ENCODE peak calls at places on chromosome 13, in ten cellular contexts. T, E, O, Q, N, M, L, Y, W and J are unnamed samples.
A peak's percentile ranks its signal among the peaks of the same experiment; 100 is the strongest.

GRCh38 chr13:67043901-67044300 is 186.2 kb downstream of the PCDH9 start:
- DNase-seq in T (no peak), E (no peak), O (no peak), Q (no peak), N (no peak), M (no peak), L (no peak), Y (no peak), W (peak; percentile 74), J (no peak)

GRCh38 chr13:105937451-105937850 is 598.0 kb downstream of the EFNB2 start:
- DNase-seq in T (no peak), E (no peak), O (no peak), Q (no peak), N (no peak), M (no peak), L (no peak), Y (peak; percentile 85), W (no peak), J (no peak)

GRCh38 chr13:47418206-47418920 is 521.5 kb upstream of the HTR2A start:
- DNase-seq in T (no peak), E (no peak), O (no peak), Q (no peak), N (no peak), M (no peak), L (no peak), Y (no peak), W (no peak), J (no peak)

GRCh38 chr13:109840201-109840892 is 54.0 kb upstream of the IRS2 start:
- DNase-seq in T (peak; percentile 25), E (peak; percentile 66), O (no peak), Q (no peak), N (no peak), M (peak; percentile 84), L (peak; percentile 71), Y (no peak), W (peak; percentile 56), J (no peak)

GRCh38 chr13:67557642-67558241 is 327.6 kb upstream of the PCDH9 start:
- DNase-seq in T (peak; percentile 3), E (no peak), O (no peak), Q (no peak), N (no peak), M (peak; percentile 4), L (no peak), Y (no peak), W (no peak), J (no peak)

GRCh38 chr13:80341771-80342271 is 895 bp upstream of the SPRY2 start:
- DNase-seq in T (peak; percentile 89), E (no peak), O (peak; percentile 43), Q (no peak), N (peak; percentile 28), M (peak; percentile 79), L (peak; percentile 88), Y (peak; percentile 81), W (peak; percentile 65), J (peak; percentile 6)

GRCh38 chr13:42041017-42041683 is 7.3 kb upstream of the DGKH start:
- DNase-seq in T (peak; percentile 69), E (peak; percentile 38), O (peak; percentile 6), Q (no peak), N (peak; percentile 16), M (peak; percentile 64), L (peak; percentile 90), Y (peak; percentile 58), W (peak; percentile 53), J (peak; percentile 51)

GRCh38 chr13:108402850-108403249 is 133.3 kb downstream of the TNFSF13B start:
- DNase-seq in T (no peak), E (no peak), O (no peak), Q (no peak), N (no peak), M (no peak), L (no peak), Y (no peak), W (no peak), J (no peak)

GRCh38 chr13:99467764-99468163 is 33.5 kb upstream of the TM9SF2 start:
- DNase-seq in T (no peak), E (no peak), O (no peak), Q (no peak), N (no peak), M (no peak), L (no peak), Y (no peak), W (peak; percentile 44), J (peak; percentile 2)

GRCh38 chr13:80132741-80133601 is 208.0 kb downstream of the SPRY2 start:
- DNase-seq in T (peak; percentile 78), E (no peak), O (peak; percentile 44), Q (no peak), N (peak; percentile 86), M (peak; percentile 15), L (peak; percentile 85), Y (peak; percentile 46), W (peak; percentile 84), J (peak; percentile 16)

GRCh38 chr13:20964904-20965303 is 62.4 kb upstream of the XPO4 start:
- DNase-seq in T (no peak), E (no peak), O (no peak), Q (no peak), N (no peak), M (no peak), L (peak; percentile 45), Y (no peak), W (no peak), J (no peak)

GRCh38 chr13:93226065-93226622 is 463 bp upstream of the GPC6 start:
- DNase-seq in T (no peak), E (no peak), O (no peak), Q (no peak), N (no peak), M (no peak), L (no peak), Y (no peak), W (no peak), J (no peak)

GRCh38 chr13:93227906-93228801 is 1.5 kb downstream of the GPC6 start:
- DNase-seq in T (peak; percentile 95), E (no peak), O (peak; percentile 51), Q (no peak), N (peak; percentile 65), M (no peak), L (peak; percentile 89), Y (peak; percentile 87), W (peak; percentile 93), J (no peak)

GRCh38 chr13:93226623-93227279 is at the start of gene GPC6:
- DNase-seq in T (peak; percentile 95), E (no peak), O (peak; percentile 57), Q (peak; percentile 77), N (peak; percentile 46), M (no peak), L (no peak), Y (peak; percentile 79), W (peak; percentile 96), J (no peak)

GRCh38 chr13:93225610-93226009 is 997 bp upstream of the GPC6 start:
- DNase-seq in T (no peak), E (no peak), O (no peak), Q (no peak), N (no peak), M (no peak), L (no peak), Y (no peak), W (no peak), J (no peak)

GRCh38 chr13:93227280-93227905 is 786 bp downstream of the GPC6 start:
- DNase-seq in T (peak; percentile 74), E (no peak), O (no peak), Q (no peak), N (no peak), M (no peak), L (no peak), Y (peak; percentile 68), W (peak; percentile 67), J (no peak)
- TF ChIP-seq CTCF in T (no peak), E (no peak), O (no peak), Q (peak; percentile 14), N (no peak), M (no peak), L (no peak), Y (no peak), W (no peak), J (no peak)

DNA sequence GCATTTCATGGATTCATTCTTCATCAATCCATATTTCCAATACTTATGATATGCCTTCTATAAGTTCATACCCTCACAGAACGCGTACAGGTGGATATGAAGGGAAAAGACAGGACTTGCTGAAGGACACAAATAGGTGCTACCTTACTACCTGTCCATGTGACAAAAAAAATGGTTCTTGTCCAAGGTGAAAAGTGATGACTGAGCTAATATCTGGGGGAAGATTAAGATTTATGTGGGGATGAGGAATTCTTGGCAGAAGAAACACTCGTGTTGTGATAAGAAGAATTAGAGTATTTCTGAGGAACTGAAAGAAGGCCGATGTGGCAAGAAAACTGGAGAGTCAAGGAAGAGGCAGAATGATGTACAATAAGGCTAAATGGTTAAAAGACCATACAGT is 356.4 kb upstream of the ATXN8OS start:
- DNase-seq in T (no peak), E (no peak), O (no peak), Q (no peak), N (no peak), M (no peak), L (no peak), Y (no peak), W (no peak), J (no peak)
- TF ChIP-seq CTCF in T (no peak), E (no peak), O (no peak), Q (no peak), N (no peak), M (no peak), L (no peak), Y (no peak), W (no peak), J (no peak)

DNA sequence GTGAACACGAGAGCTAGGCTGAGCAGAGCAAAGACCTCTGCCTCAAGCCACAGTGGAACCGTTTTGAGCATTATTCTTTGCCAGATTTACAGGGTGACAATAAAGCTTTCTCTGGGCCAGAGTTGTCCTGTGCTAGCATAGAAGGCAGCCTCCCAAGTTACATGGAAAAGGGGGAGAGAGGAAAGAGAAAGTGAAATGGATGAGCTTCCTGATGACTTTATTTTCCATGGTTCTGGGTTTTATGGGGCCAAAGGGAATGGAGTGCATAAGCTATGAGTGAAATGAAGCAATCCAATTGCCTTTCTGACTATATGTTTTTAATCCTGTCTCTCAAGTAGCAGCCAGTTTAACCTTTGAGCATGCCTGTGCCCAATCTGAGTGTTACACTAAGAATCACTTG is 428.4 kb downstream of the COG6 start:
- DNase-seq in T (no peak), E (no peak), O (no peak), Q (no peak), N (no peak), M (no peak), L (peak; percentile 32), Y (no peak), W (no peak), J (no peak)
- TF ChIP-seq CTCF in T (no peak), E (no peak), O (no peak), Q (no peak), N (no peak), M (no peak), L (no peak), Y (no peak), W (no peak), J (no peak)

GRCh38 chr13:26198116-26198515 is 24.0 kb downstream of the RNF6 start:
- DNase-seq in T (no peak), E (no peak), O (no peak), Q (no peak), N (no peak), M (no peak), L (no peak), Y (no peak), W (no peak), J (no peak)
- TF ChIP-seq CTCF in T (no peak), E (no peak), O (no peak), Q (no peak), N (no peak), M (no peak), L (no peak), Y (no peak), W (no peak), J (no peak)